ENCODE peak calls at places on chromosomes 16 and 17, in eight cellular contexts. One of them, this sample, is unnamed.

GRCh38 chr16:1990336-1991134 is 765 bp downstream of the SYNGR3 start:
- DNase-seq in HCT116: no peak
- DNase-seq in PC-9: no peak
- DNase-seq in GM23338: peak; percentile 89
- DNase-seq in GM23248: no peak
- DNase-seq in SK-N-SH: peak; percentile 82
- DNase-seq in PC-3: no peak
- DNase-seq in OCI-LY7: peak; percentile 58
- DNase-seq in this sample: peak; percentile 79

GRCh38 chr17:55706808-55707773 is 15.6 kb downstream of the TMEM100 start:
- DNase-seq in HCT116: no peak
- DNase-seq in PC-9: no peak
- DNase-seq in GM23338: peak; percentile 51
- DNase-seq in GM23248: no peak
- DNase-seq in SK-N-SH: peak; percentile 49
- DNase-seq in PC-3: no peak
- DNase-seq in OCI-LY7: no peak
- DNase-seq in this sample: no peak

GRCh38 chr17:46166692-46167249 is 26.5 kb downstream of the KANSL1 start:
- DNase-seq in HCT116: no peak
- DNase-seq in PC-9: no peak
- DNase-seq in GM23338: no peak
- DNase-seq in GM23248: no peak
- DNase-seq in SK-N-SH: no peak
- DNase-seq in PC-3: no peak
- DNase-seq in OCI-LY7: no peak
- DNase-seq in this sample: no peak

GRCh38 chr16:75566040-75566888 is at the start of gene GABARAPL2:
- DNase-seq in HCT116: peak; percentile 50
- DNase-seq in PC-9: peak; percentile 57
- DNase-seq in GM23338: peak; percentile 97
- DNase-seq in GM23248: peak; percentile 94
- DNase-seq in SK-N-SH: peak; percentile 95
- DNase-seq in PC-3: peak; percentile 71
- DNase-seq in OCI-LY7: peak; percentile 94
- DNase-seq in this sample: peak; percentile 96

GRCh38 chr17:43905985-43906852 is 1.1 kb downstream of the MPP2 start:
- DNase-seq in HCT116: no peak
- DNase-seq in PC-9: no peak
- DNase-seq in GM23338: peak; percentile 96
- DNase-seq in GM23248: peak; percentile 86
- DNase-seq in SK-N-SH: peak; percentile 89
- DNase-seq in PC-3: no peak
- DNase-seq in OCI-LY7: no peak
- DNase-seq in this sample: no peak

GRCh38 chr17:43576563-43577229 is 30.6 kb upstream of the ETV4 start:
- DNase-seq in HCT116: peak; percentile 69
- DNase-seq in PC-9: peak; percentile 55
- DNase-seq in GM23338: peak; percentile 93
- DNase-seq in GM23248: peak; percentile 69
- DNase-seq in SK-N-SH: peak; percentile 83
- DNase-seq in PC-3: peak; percentile 93
- DNase-seq in OCI-LY7: peak; percentile 77
- DNase-seq in this sample: peak; percentile 82

GRCh38 chr16:70653809-70654771 is 7.7 kb downstream of the IL34 start:
- DNase-seq in HCT116: peak; percentile 67
- DNase-seq in PC-9: peak; percentile 59
- DNase-seq in GM23338: peak; percentile 88
- DNase-seq in GM23248: peak; percentile 94
- DNase-seq in SK-N-SH: peak; percentile 83
- DNase-seq in PC-3: peak; percentile 83
- DNase-seq in OCI-LY7: peak; percentile 73
- DNase-seq in this sample: peak; percentile 92

GRCh38 chr17:48148029-48148759 is 40.6 kb downstream of the SNX11 start:
- DNase-seq in HCT116: no peak
- DNase-seq in PC-9: no peak
- DNase-seq in GM23338: no peak
- DNase-seq in GM23248: no peak
- DNase-seq in SK-N-SH: peak; percentile 28
- DNase-seq in PC-3: no peak
- DNase-seq in OCI-LY7: no peak
- DNase-seq in this sample: no peak

GRCh38 chr16:71564377-71564967 is 12.4 kb downstream of the TAT start:
- DNase-seq in HCT116: no peak
- DNase-seq in PC-9: no peak
- DNase-seq in GM23338: peak; percentile 33
- DNase-seq in GM23248: peak; percentile 91
- DNase-seq in SK-N-SH: no peak
- DNase-seq in PC-3: peak; percentile 2
- DNase-seq in OCI-LY7: no peak
- DNase-seq in this sample: no peak

GRCh38 chr16:50304467-50305440 is 38.4 kb downstream of the ADCY7 start:
- DNase-seq in HCT116: no peak
- DNase-seq in PC-9: no peak
- DNase-seq in GM23338: no peak
- DNase-seq in GM23248: no peak
- DNase-seq in SK-N-SH: peak; percentile 23
- DNase-seq in PC-3: no peak
- DNase-seq in OCI-LY7: no peak
- DNase-seq in this sample: no peak

GRCh38 chr17:77146882-77147281 is 6.1 kb downstream of the SEC14L1 start:
- DNase-seq in HCT116: no peak
- DNase-seq in PC-9: no peak
- DNase-seq in GM23338: peak; percentile 45
- DNase-seq in GM23248: no peak
- DNase-seq in SK-N-SH: no peak
- DNase-seq in PC-3: no peak
- DNase-seq in OCI-LY7: peak; percentile 81
- DNase-seq in this sample: no peak

DNA sequence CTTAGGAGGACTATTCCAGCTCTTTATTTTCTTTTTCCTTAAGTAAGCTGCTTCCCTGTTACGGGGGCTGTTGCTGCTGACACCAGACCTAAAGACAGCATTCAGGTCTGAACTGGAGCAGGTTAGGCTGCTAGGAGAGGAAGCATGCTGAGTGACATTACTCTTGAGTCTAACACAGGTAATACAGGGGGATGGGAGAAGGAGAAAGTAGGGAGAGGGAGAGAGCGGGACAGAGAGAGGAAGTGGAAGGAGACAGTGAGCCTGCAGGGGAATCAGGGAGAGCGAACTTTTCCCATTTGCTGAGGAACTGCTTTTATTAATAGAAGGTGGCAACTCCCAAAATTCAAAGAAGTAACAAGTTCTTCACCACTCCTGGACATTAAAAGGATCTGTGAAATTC is 130.9 kb downstream of the PARN start:
- DNase-seq in HCT116: no peak
- DNase-seq in PC-9: no peak
- DNase-seq in GM23338: peak; percentile 48
- DNase-seq in GM23248: no peak
- DNase-seq in SK-N-SH: no peak
- DNase-seq in PC-3: no peak
- DNase-seq in OCI-LY7: no peak
- DNase-seq in this sample: no peak
- H3K27ac ChIP-seq in HCT116: no peak overlapping the region
- H3K27ac ChIP-seq in PC-9: peak overlapping the region; percentile 98
- H3K27ac ChIP-seq in GM23338: no peak overlapping the region
- H3K27ac ChIP-seq in GM23248: no peak overlapping the region
- H3K27ac ChIP-seq in SK-N-SH: no peak overlapping the region
- H3K27ac ChIP-seq in PC-3: peak overlapping the region; percentile 65
- H3K27ac ChIP-seq in OCI-LY7: no peak overlapping the region
- H3K27ac ChIP-seq in this sample: peak overlapping the region; percentile 20

DNA sequence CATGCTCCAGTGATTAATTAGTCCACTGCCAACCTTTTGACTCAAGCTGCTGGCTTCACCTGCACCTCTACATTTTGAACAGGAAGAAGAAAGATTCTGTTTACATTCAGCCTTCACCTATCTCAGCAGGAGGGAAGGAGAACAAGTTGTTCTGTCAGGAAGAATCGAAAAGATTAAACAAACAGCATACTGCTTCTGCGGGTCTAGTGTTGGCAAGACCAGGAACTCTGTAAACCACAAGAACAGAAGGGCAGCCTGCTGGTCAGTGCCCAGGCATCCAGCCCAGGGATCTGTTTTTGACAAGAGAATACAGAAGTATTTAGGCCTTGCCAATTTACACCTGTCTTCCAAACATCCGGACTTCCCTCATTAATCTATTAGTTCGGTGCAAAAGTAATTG is 189.7 kb downstream of the CHD9NB start:
- DNase-seq in HCT116: no peak
- DNase-seq in PC-9: no peak
- DNase-seq in GM23338: no peak
- DNase-seq in GM23248: no peak
- DNase-seq in SK-N-SH: no peak
- DNase-seq in PC-3: no peak
- DNase-seq in OCI-LY7: no peak
- DNase-seq in this sample: no peak
- H3K9me2 ChIP-seq in HCT116: no peaks in the 10 kb centered on the region
- H3K9me2 ChIP-seq in PC-9: no peaks in the 10 kb centered on the region
- H3K9me2 ChIP-seq in GM23338: no peaks in the 10 kb centered on the region
- H3K9me2 ChIP-seq in GM23248: no peaks in the 10 kb centered on the region
- H3K9me2 ChIP-seq in SK-N-SH: no peaks in the 10 kb centered on the region
- H3K9me2 ChIP-seq in PC-3: no peaks in the 10 kb centered on the region
- H3K9me2 ChIP-seq in OCI-LY7: no peaks in the 10 kb centered on the region
- H3K9me2 ChIP-seq in this sample: no peaks in the 10 kb centered on the region

GRCh38 chr17:50426814-50427787 is 1.1 kb downstream of the ACSF2 start:
- DNase-seq in HCT116: peak; percentile 69
- DNase-seq in PC-9: peak; percentile 67
- DNase-seq in GM23338: peak; percentile 73
- DNase-seq in GM23248: peak; percentile 56
- DNase-seq in SK-N-SH: peak; percentile 72
- DNase-seq in PC-3: peak; percentile 57
- DNase-seq in OCI-LY7: peak; percentile 73
- DNase-seq in this sample: peak; percentile 68

GRCh38 chr17:50425001-50425681 is 877 bp upstream of the ACSF2 start:
- DNase-seq in HCT116: no peak
- DNase-seq in PC-9: peak; percentile 49
- DNase-seq in GM23338: no peak
- DNase-seq in GM23248: no peak
- DNase-seq in SK-N-SH: no peak
- DNase-seq in PC-3: no peak
- DNase-seq in OCI-LY7: no peak
- DNase-seq in this sample: no peak

GRCh38 chr17:50424246-50425000 is 1.6 kb upstream of the ACSF2 start:
- DNase-seq in HCT116: no peak
- DNase-seq in PC-9: peak; percentile 45
- DNase-seq in GM23338: no peak
- DNase-seq in GM23248: no peak
- DNase-seq in SK-N-SH: no peak
- DNase-seq in PC-3: no peak
- DNase-seq in OCI-LY7: no peak
- DNase-seq in this sample: no peak

GRCh38 chr17:50425682-50426471 is at the start of gene ACSF2:
- DNase-seq in HCT116: no peak
- DNase-seq in PC-9: peak; percentile 56
- DNase-seq in GM23338: peak; percentile 71
- DNase-seq in GM23248: peak; percentile 83
- DNase-seq in SK-N-SH: peak; percentile 94
- DNase-seq in PC-3: peak; percentile 76
- DNase-seq in OCI-LY7: peak; percentile 67
- DNase-seq in this sample: peak; percentile 90

DNA sequence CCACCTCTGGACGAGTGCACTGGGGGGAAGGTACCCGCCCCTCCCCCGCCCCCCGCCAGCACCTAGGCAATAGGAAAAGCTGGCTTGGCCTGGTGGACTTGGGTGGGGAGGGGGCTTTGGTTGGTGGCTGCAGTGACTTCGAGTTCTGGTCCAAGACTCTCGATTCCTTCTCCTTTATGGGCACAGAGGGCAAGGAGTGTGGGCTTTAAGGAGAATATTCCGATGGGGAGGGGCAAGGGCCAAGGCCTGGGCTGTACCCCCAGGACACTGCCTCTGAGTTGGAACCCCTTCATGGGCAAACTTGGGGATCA is 409 bp downstream of the ACSF2 start:
- DNase-seq in HCT116: no peak
- DNase-seq in PC-9: no peak
- DNase-seq in GM23338: no peak
- DNase-seq in GM23248: no peak
- DNase-seq in SK-N-SH: no peak
- DNase-seq in PC-3: no peak
- DNase-seq in OCI-LY7: no peak
- DNase-seq in this sample: no peak
- H3K4me1 ChIP-seq in HCT116: peaks cover 31% of the 10 kb centered on the region
- H3K4me1 ChIP-seq in PC-9: peaks cover 84% of the 10 kb centered on the region
- H3K4me1 ChIP-seq in GM23338: peaks cover 18% of the 10 kb centered on the region
- H3K4me1 ChIP-seq in GM23248: peaks cover 18% of the 10 kb centered on the region
- H3K4me1 ChIP-seq in SK-N-SH: peaks cover 23% of the 10 kb centered on the region
- H3K4me1 ChIP-seq in PC-3: peaks cover 61% of the 10 kb centered on the region
- H3K4me1 ChIP-seq in OCI-LY7: peaks cover 32% of the 10 kb centered on the region
- H3K4me1 ChIP-seq in this sample: peaks cover 52% of the 10 kb centered on the region

DNA sequence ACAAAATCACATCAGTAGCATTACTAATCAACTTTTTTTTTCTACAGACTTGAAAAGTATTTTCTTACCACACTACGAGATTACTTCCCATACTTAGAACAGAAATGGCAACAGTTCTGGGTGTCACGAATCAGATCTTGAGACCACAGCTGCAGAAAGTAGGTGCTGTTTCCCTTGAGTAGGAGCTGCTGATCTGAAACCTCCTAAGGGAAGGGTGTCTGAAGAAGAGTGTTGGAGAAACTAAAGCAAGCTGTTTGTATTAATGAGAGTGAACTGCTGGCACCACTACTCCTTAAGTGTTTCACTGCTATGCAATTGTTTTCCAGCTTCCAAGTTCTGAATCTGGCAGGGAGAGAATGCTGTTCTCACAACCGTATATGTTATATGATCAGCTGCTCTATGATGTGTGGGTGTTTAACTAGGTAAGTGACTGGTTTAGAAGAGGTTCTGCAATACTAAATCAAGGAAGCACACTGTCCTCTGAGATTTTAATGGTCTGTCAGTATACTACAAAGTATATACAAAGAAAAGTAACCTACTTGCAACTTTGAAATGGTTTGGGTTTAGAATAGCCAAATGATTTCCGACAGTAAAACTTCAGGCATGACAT is 3.3 kb downstream of the ZNF652 start:
- DNase-seq in HCT116: no peak
- DNase-seq in PC-9: no peak
- DNase-seq in GM23338: no peak
- DNase-seq in GM23248: peak; percentile 30
- DNase-seq in SK-N-SH: no peak
- DNase-seq in PC-3: no peak
- DNase-seq in OCI-LY7: peak; percentile 75
- DNase-seq in this sample: peak; percentile 71
- H3K27ac ChIP-seq in HCT116: no peak overlapping the region
- H3K27ac ChIP-seq in PC-9: no peak overlapping the region
- H3K27ac ChIP-seq in GM23338: peak overlapping the region; percentile 61
- H3K27ac ChIP-seq in GM23248: no peak overlapping the region
- H3K27ac ChIP-seq in SK-N-SH: no peak overlapping the region
- H3K27ac ChIP-seq in PC-3: no peak overlapping the region
- H3K27ac ChIP-seq in OCI-LY7: peak overlapping the region; percentile 71
- H3K27ac ChIP-seq in this sample: peak overlapping the region; percentile 96

GRCh38 chr17:8339540-8339939 is at the start of gene ODF4:
- DNase-seq in HCT116: no peak
- DNase-seq in PC-9: no peak
- DNase-seq in GM23338: no peak
- DNase-seq in GM23248: no peak
- DNase-seq in SK-N-SH: no peak
- DNase-seq in PC-3: no peak
- DNase-seq in OCI-LY7: no peak
- DNase-seq in this sample: no peak
- H3K9me2 ChIP-seq in HCT116: no peaks in the 10 kb centered on the region
- H3K9me2 ChIP-seq in PC-9: no peaks in the 10 kb centered on the region
- H3K9me2 ChIP-seq in GM23338: no peaks in the 10 kb centered on the region
- H3K9me2 ChIP-seq in GM23248: no peaks in the 10 kb centered on the region
- H3K9me2 ChIP-seq in SK-N-SH: no peaks in the 10 kb centered on the region
- H3K9me2 ChIP-seq in PC-3: no peaks in the 10 kb centered on the region
- H3K9me2 ChIP-seq in OCI-LY7: no peaks in the 10 kb centered on the region
- H3K9me2 ChIP-seq in this sample: no peaks in the 10 kb centered on the region

This sample was measured in Karpas-422.